ENCODE peak calls at places on chromosomes 4 and X, in nine cellular contexts. One of them, this sample, is unnamed.

GRCh38 chr4:47876784-47877183 is 37.6 kb downstream of the NFXL1 start:
- DNase-seq in suprapubic skin: no peak
- DNase-seq in SK-N-SH: no peak
- DNase-seq in transverse colon: no peak
- DNase-seq in sigmoid colon: no peak
- DNase-seq in ovary: no peak
- DNase-seq in H1: no peak
- DNase-seq in tibial nerve: no peak
- DNase-seq in A549: no peak
- DNase-seq in this sample: no peak

GRCh38 chr4:122978109-122978508 is 55.7 kb upstream of the NUDT6 start:
- DNase-seq in transverse colon: no peak
- DNase-seq in suprapubic skin: no peak
- DNase-seq in A549: peak
- DNase-seq in H1: no peak
- DNase-seq in sigmoid colon: no peak
- DNase-seq in ovary: no peak
- DNase-seq in tibial nerve: no peak
- DNase-seq in SK-N-SH: no peak
- DNase-seq in this sample: no peak

GRCh38 chr4:79575709-79576479 is 167.9 kb upstream of the GK2 start:
- DNase-seq in tibial nerve: no peak
- DNase-seq in H1: no peak
- DNase-seq in suprapubic skin: no peak
- DNase-seq in SK-N-SH: no peak
- DNase-seq in transverse colon: no peak
- DNase-seq in A549: no peak
- DNase-seq in ovary: no peak
- DNase-seq in sigmoid colon: peak
- DNase-seq in this sample: no peak

GRCh38 chr4:107034091-107034698 is 1.9 kb downstream of the DKK2 start:
- DNase-seq in tibial nerve: peak
- DNase-seq in A549: peak
- DNase-seq in H1: no peak
- DNase-seq in suprapubic skin: peak
- DNase-seq in sigmoid colon: peak
- DNase-seq in transverse colon: peak
- DNase-seq in SK-N-SH: peak
- DNase-seq in ovary: no peak
- DNase-seq in this sample: no peak

GRCh38 chr4:161101881-161102280 is 1061.9 kb downstream of the FSTL5 start:
- DNase-seq in suprapubic skin: no peak
- DNase-seq in ovary: no peak
- DNase-seq in tibial nerve: no peak
- DNase-seq in transverse colon: no peak
- DNase-seq in sigmoid colon: no peak
- DNase-seq in A549: no peak
- DNase-seq in SK-N-SH: no peak
- DNase-seq in H1: no peak
- DNase-seq in this sample: no peak

GRCh38 chr4:135316266-135316779 is 1114.7 kb upstream of the PABPC4L start:
- DNase-seq in H1: no peak
- DNase-seq in transverse colon: no peak
- DNase-seq in suprapubic skin: no peak
- DNase-seq in SK-N-SH: no peak
- DNase-seq in tibial nerve: no peak
- DNase-seq in A549: no peak
- DNase-seq in ovary: no peak
- DNase-seq in sigmoid colon: no peak
- DNase-seq in this sample: peak

GRCh38 chr4:159495515-159496236 is 392.8 kb downstream of the RAPGEF2 start:
- DNase-seq in transverse colon: no peak
- DNase-seq in ovary: no peak
- DNase-seq in SK-N-SH: no peak
- DNase-seq in A549: no peak
- DNase-seq in suprapubic skin: no peak
- DNase-seq in tibial nerve: no peak
- DNase-seq in sigmoid colon: no peak
- DNase-seq in H1: no peak
- DNase-seq in this sample: no peak

GRCh38 chrX:53074987-53075386 is 7.2 kb upstream of the TSPYL2 start:
- DNase-seq in A549: peak
- DNase-seq in tibial nerve: no peak
- DNase-seq in sigmoid colon: no peak
- DNase-seq in transverse colon: no peak
- DNase-seq in SK-N-SH: no peak
- DNase-seq in suprapubic skin: peak
- DNase-seq in H1: no peak
- DNase-seq in ovary: no peak
- DNase-seq in this sample: no peak

DNA sequence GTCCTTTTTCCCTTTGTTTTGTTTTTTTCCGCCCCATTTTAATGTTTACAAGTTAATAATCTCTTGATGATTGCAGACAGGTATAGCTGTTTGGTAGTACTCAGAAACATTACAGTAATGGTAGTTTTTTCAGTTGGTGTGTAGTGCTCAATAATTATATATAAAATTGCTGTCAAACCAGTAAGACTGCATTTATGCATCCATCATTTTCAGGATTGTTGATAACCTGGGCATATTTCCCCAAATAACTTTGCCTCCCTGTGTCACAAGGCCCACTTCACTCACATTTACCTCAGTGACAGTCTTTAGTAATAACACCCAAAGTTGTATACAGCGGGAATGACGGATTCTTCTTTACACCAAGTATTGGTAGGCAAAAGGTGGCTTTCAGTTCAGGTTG is 16.1 kb downstream of the ARFIP1 start:
- DNase-seq in tibial nerve: no peak
- DNase-seq in A549: no peak
- DNase-seq in suprapubic skin: no peak
- DNase-seq in ovary: no peak
- DNase-seq in transverse colon: no peak
- DNase-seq in SK-N-SH: no peak
- DNase-seq in sigmoid colon: no peak
- DNase-seq in H1: no peak
- DNase-seq in this sample: no peak
- TF ChIP-seq CTCF in tibial nerve: no peak
- TF ChIP-seq CTCF in A549: no peak
- TF ChIP-seq CTCF in suprapubic skin: no peak
- TF ChIP-seq CTCF in ovary: no peak
- TF ChIP-seq CTCF in transverse colon: no peak
- TF ChIP-seq CTCF in SK-N-SH: no peak
- TF ChIP-seq CTCF in sigmoid colon: no peak
- TF ChIP-seq CTCF in H1: no peak
- TF ChIP-seq CTCF in this sample: no peak

GRCh38 chr4:186067757-186068385 is 1.1 kb upstream of the TLR3 start:
- DNase-seq in H1: peak
- DNase-seq in tibial nerve: peak
- DNase-seq in transverse colon: peak
- DNase-seq in A549: peak
- DNase-seq in SK-N-SH: peak
- DNase-seq in suprapubic skin: peak
- DNase-seq in sigmoid colon: peak
- DNase-seq in ovary: peak
- DNase-seq in this sample: no peak
- TF ChIP-seq EP300 in H1: no peak
- TF ChIP-seq EP300 in tibial nerve: no peak
- TF ChIP-seq EP300 in transverse colon: no peak
- TF ChIP-seq EP300 in A549: no peak
- TF ChIP-seq EP300 in SK-N-SH: no peak
- TF ChIP-seq EP300 in suprapubic skin: no peak
- TF ChIP-seq EP300 in sigmoid colon: no peak
- TF ChIP-seq EP300 in ovary: no peak
- TF ChIP-seq EP300 in this sample: no peak

GRCh38 chr4:112770111-112770510 is 133.2 kb downstream of the LARP7 start:
- DNase-seq in A549: no peak
- DNase-seq in SK-N-SH: no peak
- DNase-seq in ovary: no peak
- DNase-seq in H1: no peak
- DNase-seq in suprapubic skin: no peak
- DNase-seq in sigmoid colon: no peak
- DNase-seq in transverse colon: no peak
- DNase-seq in tibial nerve: no peak
- DNase-seq in this sample: no peak

GRCh38 chr4:112766422-112766821 is 129.5 kb downstream of the LARP7 start:
- DNase-seq in transverse colon: no peak
- DNase-seq in SK-N-SH: no peak
- DNase-seq in sigmoid colon: no peak
- DNase-seq in ovary: no peak
- DNase-seq in A549: peak
- DNase-seq in H1: no peak
- DNase-seq in suprapubic skin: no peak
- DNase-seq in tibial nerve: peak
- DNase-seq in this sample: no peak

GRCh38 chr4:112767386-112767785 is 130.4 kb downstream of the LARP7 start:
- DNase-seq in A549: no peak
- DNase-seq in SK-N-SH: no peak
- DNase-seq in sigmoid colon: no peak
- DNase-seq in ovary: no peak
- DNase-seq in H1: no peak
- DNase-seq in suprapubic skin: no peak
- DNase-seq in tibial nerve: no peak
- DNase-seq in transverse colon: no peak
- DNase-seq in this sample: no peak

GRCh38 chr4:112765317-112765989 is 128.5 kb downstream of the LARP7 start:
- DNase-seq in suprapubic skin: no peak
- DNase-seq in SK-N-SH: peak
- DNase-seq in H1: peak
- DNase-seq in transverse colon: no peak
- DNase-seq in tibial nerve: no peak
- DNase-seq in ovary: no peak
- DNase-seq in sigmoid colon: no peak
- DNase-seq in A549: peak
- DNase-seq in this sample: no peak
- TF ChIP-seq CTCF in suprapubic skin: no peak
- TF ChIP-seq CTCF in SK-N-SH: peak
- TF ChIP-seq CTCF in H1: peak
- TF ChIP-seq CTCF in transverse colon: no peak
- TF ChIP-seq CTCF in tibial nerve: no peak
- TF ChIP-seq CTCF in ovary: no peak
- TF ChIP-seq CTCF in sigmoid colon: peak
- TF ChIP-seq CTCF in A549: peak
- TF ChIP-seq CTCF in this sample: no peak

DNA sequence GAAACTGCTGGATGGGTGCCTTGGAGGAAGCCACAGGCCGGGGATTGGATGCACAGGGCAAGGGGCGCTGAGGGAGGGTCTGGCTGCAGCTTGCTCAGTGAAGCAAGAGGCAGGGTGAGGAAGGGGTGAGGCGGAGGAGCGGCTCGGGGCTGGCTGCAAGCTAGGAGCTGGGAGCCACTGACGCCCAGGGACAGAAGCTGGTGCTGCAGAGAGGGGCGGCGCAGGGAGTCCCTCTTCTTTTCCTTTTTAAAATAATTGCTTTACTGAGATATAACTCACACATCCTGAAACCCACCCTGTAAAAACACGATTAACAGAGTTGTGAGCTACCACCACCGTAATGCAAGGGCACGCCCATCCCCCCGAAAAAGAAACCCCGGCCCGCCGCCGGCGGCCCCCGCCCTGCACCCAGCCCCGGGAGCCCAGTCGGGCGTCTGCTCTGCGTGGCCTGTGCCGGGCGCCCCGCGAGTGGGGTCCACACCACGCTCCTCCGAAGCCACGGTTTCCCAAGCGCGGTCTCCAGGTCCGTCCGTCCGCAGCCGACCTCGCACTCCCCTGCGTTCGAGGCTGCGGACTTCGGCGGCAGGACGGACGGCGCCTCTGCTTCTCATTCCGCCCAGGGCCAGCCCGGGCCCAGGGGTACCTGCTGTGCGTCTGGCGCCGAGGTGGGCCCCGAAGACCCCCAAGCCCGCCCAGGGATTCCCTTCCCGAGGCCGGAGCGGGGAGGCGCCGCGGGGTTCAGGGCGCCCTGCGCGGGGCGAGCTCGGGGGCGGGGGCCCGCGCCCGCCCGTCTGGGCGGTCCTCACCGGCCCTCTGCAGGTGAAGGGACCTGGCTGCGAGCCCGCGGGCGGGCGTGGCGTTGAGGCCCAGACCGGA is 865 bp upstream of the UVSSA start:
- DNase-seq in transverse colon: peak
- DNase-seq in ovary: peak
- DNase-seq in SK-N-SH: peak
- DNase-seq in suprapubic skin: no peak
- DNase-seq in sigmoid colon: peak
- DNase-seq in tibial nerve: peak
- DNase-seq in A549: peak
- DNase-seq in H1: no peak
- DNase-seq in this sample: peak
- TF ChIP-seq EP300 in transverse colon: no peak
- TF ChIP-seq EP300 in ovary: no peak
- TF ChIP-seq EP300 in SK-N-SH: no peak
- TF ChIP-seq EP300 in suprapubic skin: no peak
- TF ChIP-seq EP300 in sigmoid colon: no peak
- TF ChIP-seq EP300 in tibial nerve: no peak
- TF ChIP-seq EP300 in A549: no peak
- TF ChIP-seq EP300 in H1: no peak
- TF ChIP-seq EP300 in this sample: no peak

GRCh38 chr4:6917445-6918241 is 8.0 kb downstream of the TBC1D14 start:
- DNase-seq in sigmoid colon: peak
- DNase-seq in H1: no peak
- DNase-seq in ovary: peak
- DNase-seq in tibial nerve: peak
- DNase-seq in suprapubic skin: no peak
- DNase-seq in SK-N-SH: peak
- DNase-seq in transverse colon: peak
- DNase-seq in A549: peak
- DNase-seq in this sample: no peak

GRCh38 chr4:6915041-6916005 is 5.7 kb downstream of the TBC1D14 start:
- DNase-seq in suprapubic skin: peak
- DNase-seq in sigmoid colon: peak
- DNase-seq in SK-N-SH: no peak
- DNase-seq in H1: no peak
- DNase-seq in ovary: no peak
- DNase-seq in transverse colon: no peak
- DNase-seq in A549: no peak
- DNase-seq in tibial nerve: no peak
- DNase-seq in this sample: no peak

GRCh38 chr4:6916069-6916586 is 6.5 kb downstream of the TBC1D14 start:
- DNase-seq in A549: no peak
- DNase-seq in tibial nerve: no peak
- DNase-seq in H1: no peak
- DNase-seq in ovary: no peak
- DNase-seq in sigmoid colon: peak
- DNase-seq in SK-N-SH: no peak
- DNase-seq in suprapubic skin: peak
- DNase-seq in transverse colon: peak
- DNase-seq in this sample: no peak

GRCh38 chr4:6918345-6918744 is 8.7 kb downstream of the TBC1D14 start:
- DNase-seq in tibial nerve: no peak
- DNase-seq in H1: no peak
- DNase-seq in suprapubic skin: peak
- DNase-seq in ovary: no peak
- DNase-seq in transverse colon: no peak
- DNase-seq in SK-N-SH: no peak
- DNase-seq in A549: no peak
- DNase-seq in sigmoid colon: peak
- DNase-seq in this sample: no peak

GRCh38 chr4:6916587-6917444 is 7.2 kb downstream of the TBC1D14 start:
- DNase-seq in suprapubic skin: peak
- DNase-seq in sigmoid colon: peak
- DNase-seq in tibial nerve: no peak
- DNase-seq in transverse colon: peak
- DNase-seq in H1: no peak
- DNase-seq in SK-N-SH: no peak
- DNase-seq in A549: peak
- DNase-seq in ovary: no peak
- DNase-seq in this sample: no peak
- TF ChIP-seq CTCF in suprapubic skin: no peak
- TF ChIP-seq CTCF in sigmoid colon: no peak
- TF ChIP-seq CTCF in tibial nerve: no peak
- TF ChIP-seq CTCF in transverse colon: no peak
- TF ChIP-seq CTCF in H1: no peak
- TF ChIP-seq CTCF in SK-N-SH: no peak
- TF ChIP-seq CTCF in A549: no peak
- TF ChIP-seq CTCF in ovary: no peak
- TF ChIP-seq CTCF in this sample: no peak